ENCODE peak calls at places on chromosomes 3 and 15, in nine cellular contexts. Q is IMR-90, V is NCI-H774, I is COR-L47, T is ELR, R is right cardiac atrium, P is hepatic stellate cell, C is posterior vena cava, X is MV-4-11. M is an unnamed sample.

GRCh38 chr3:64011685-64012084 is 11.6 kb downstream of the PSMD6 start:
- DNase-seq in C (no peak), R (no peak), P (peak; percentile 31), X (no peak), Q (peak; percentile 83), I (no peak), V (no peak), T (peak; percentile 83), M (peak; percentile 30)

GRCh38 chr3:187799942-187800637 is 54.8 kb upstream of the BCL6 start:
- DNase-seq in C (no peak), Q (peak; percentile 24), V (no peak), T (no peak), I (no peak), R (no peak), P (no peak), X (peak; percentile 21), M (no peak)

GRCh38 chr15:74817370-74817737 is 4.7 kb downstream of the LMAN1L start:
- DNase-seq in V (no peak), X (no peak), R (peak; percentile 56), C (no peak), I (no peak), P (peak; percentile 57), Q (peak; percentile 16), T (peak; percentile 50), M (peak; percentile 49)

GRCh38 chr3:71978150-71978721 is 193.3 kb upstream of the PROK2 start:
- DNase-seq in T (no peak), I (no peak), R (no peak), V (no peak), C (no peak), P (no peak), Q (no peak), X (no peak), M (no peak)

GRCh38 chr3:198028718-198029117 is 68.7 kb downstream of the LMLN start:
- DNase-seq in X (no peak), C (no peak), I (no peak), T (peak; percentile 11), Q (peak; percentile 81), P (no peak), R (no peak), V (no peak), M (no peak)

GRCh38 chr3:61632568-61633175 is 71.3 kb downstream of the PTPRG start:
- DNase-seq in Q (peak; percentile 50), V (no peak), R (no peak), P (no peak), I (no peak), T (no peak), X (no peak), C (no peak), M (no peak)

GRCh38 chr3:191141728-191142127 is 57.3 kb upstream of the OSTN start:
- DNase-seq in C (no peak), T (peak; percentile 94), R (no peak), P (peak; percentile 65), I (no peak), X (peak; percentile 84), V (no peak), Q (peak; percentile 94), M (no peak)

GRCh38 chr15:55669226-55669625 is 73.7 kb downstream of the PRTG start:
- DNase-seq in I (no peak), P (no peak), X (no peak), V (no peak), C (no peak), T (no peak), Q (no peak), R (no peak), M (no peak)

GRCh38 chr15:40960926-40961325 is 7.7 kb downstream of the CHAC1 start:
- DNase-seq in R (no peak), I (no peak), T (peak; percentile 44), Q (no peak), P (no peak), X (no peak), V (no peak), C (peak; percentile 55), M (no peak)

GRCh38 chr3:156674911-156675743 is 737 bp downstream of the TIPARP start:
- DNase-seq in C (peak; percentile 93), V (peak; percentile 62), X (peak; percentile 14), T (peak; percentile 71), Q (peak; percentile 43), I (peak; percentile 47), R (peak; percentile 80), P (no peak), M (no peak)

GRCh38 chr3:31680072-31680870 is 147.5 kb downstream of the STT3B start:
- DNase-seq in P (no peak), Q (no peak), T (no peak), C (no peak), R (no peak), X (no peak), I (no peak), V (no peak), M (peak; percentile 9)

GRCh38 chr15:83561661-83562060 is 92.3 kb upstream of the ADAMTSL3 start:
- DNase-seq in Q (no peak), C (no peak), R (no peak), V (no peak), X (no peak), I (no peak), P (no peak), T (no peak), M (no peak)

GRCh38 chr3:25044762-25045161 is 383.3 kb upstream of the RARB start:
- DNase-seq in Q (no peak), I (no peak), P (no peak), R (no peak), X (no peak), C (no peak), V (no peak), T (no peak), M (no peak)

GRCh38 chr15:40183636-40184463 is 23.0 kb downstream of the BUB1B start:
- DNase-seq in X (no peak), C (no peak), I (no peak), P (no peak), V (no peak), R (no peak), T (no peak), Q (no peak), M (no peak)

GRCh38 chr3:188323067-188323842 is 169.3 kb downstream of the LPP start:
- DNase-seq in X (no peak), V (no peak), P (no peak), Q (no peak), I (no peak), T (no peak), R (no peak), C (no peak), M (no peak)